ENCODE peak calls at places on chromosomes 1 and 21, in eight cellular contexts. F is GM12891; D is endothelial cell; V is right cardiac atrium; T is stimulated activated CD4-positive, alpha-beta T cell treated with anti-CD3 and anti-CD28 coated beads, Interleukin-2, amount 100 ng/mL, for 48 hours; W is NCI-H82; B is Ammon's horn; Y is RCC 7860. C is an unnamed sample.

GRCh38 chr1:35047188-35047858 is 15.6 kb upstream of the ZMYM6 start:
- DNase-seq in F (no peak), D (no peak), V (no peak), T (no peak), W (no peak), B (no peak), Y (peak; percentile 92), C (peak; percentile 95)

GRCh38 chr21:45054927-45055612 is 19.3 kb upstream of the ADARB1 start:
- DNase-seq in F (no peak), D (no peak), V (no peak), T (no peak), W (no peak), B (no peak), Y (no peak), C (no peak)

GRCh38 chr1:97105531-97105930 is 383.9 kb downstream of the PTBP2 start:
- DNase-seq in F (no peak), D (no peak), V (no peak), T (no peak), W (no peak), B (no peak), Y (no peak), C (no peak)

GRCh38 chr1:32205401-32206370 is at the start of gene IQCC:
- DNase-seq in F (peak; percentile 93), D (peak; percentile 83), V (peak; percentile 88), T (peak; percentile 83), W (peak; percentile 96), B (peak; percentile 93), Y (peak; percentile 70), C (peak; percentile 74)

GRCh38 chr1:166297993-166298392 is 131.2 kb upstream of the FAM78B start:
- DNase-seq in F (no peak), D (no peak), V (no peak), T (no peak), W (no peak), B (no peak), Y (no peak), C (no peak)

GRCh38 chr1:51541313-51542050 is 22.4 kb upstream of the EPS15 start:
- DNase-seq in F (no peak), D (no peak), V (no peak), T (no peak), W (no peak), B (no peak), Y (no peak), C (peak; percentile 64)

GRCh38 chr21:27586986-27587385 is 620.1 kb upstream of the ADAMTS5 start:
- DNase-seq in F (no peak), D (no peak), V (no peak), T (no peak), W (no peak), B (no peak), Y (no peak), C (no peak)

GRCh38 chr1:222284466-222284865 is 263.4 kb downstream of the HHIPL2 start:
- DNase-seq in F (no peak), D (no peak), V (no peak), T (no peak), W (no peak), B (no peak), Y (no peak), C (peak; percentile 12)

GRCh38 chr1:156368889-156369684 is at the start of gene RHBG:
- DNase-seq in F (no peak), D (peak; percentile 52), V (peak; percentile 31), T (no peak), W (no peak), B (no peak), Y (no peak), C (no peak)

GRCh38 chr1:147560756-147561472 is 19.6 kb downstream of the BCL9 start:
- DNase-seq in F (no peak), D (no peak), V (no peak), T (no peak), W (no peak), B (no peak), Y (no peak), C (no peak)

GRCh38 chr1:924619-925323 is 1.0 kb downstream of the SAMD11 start:
- DNase-seq in F (no peak), D (peak; percentile 41), V (peak; percentile 65), T (no peak), W (peak; percentile 74), B (no peak), Y (peak; percentile 47), C (no peak)

GRCh38 chr1:82114887-82115286 is 314.2 kb downstream of the ADGRL2 start:
- DNase-seq in F (no peak), D (no peak), V (no peak), T (no peak), W (no peak), B (no peak), Y (no peak), C (no peak)

GRCh38 chr1:180252638-180253536 is 22.8 kb downstream of the LHX4 start:
- DNase-seq in F (peak; percentile 71), D (peak; percentile 88), V (peak; percentile 69), T (peak; percentile 75), W (peak; percentile 89), B (peak; percentile 59), Y (peak; percentile 31), C (peak; percentile 66)

GRCh38 chr1:227914801-227915563 is 32.8 kb downstream of the WNT9A start:
- DNase-seq in F (no peak), D (no peak), V (no peak), T (no peak), W (no peak), B (no peak), Y (no peak), C (no peak)

GRCh38 chr1:119475866-119476439 is 31.1 kb upstream of the HSD3B1 start:
- DNase-seq in F (peak; percentile 26), D (peak; percentile 69), V (no peak), T (peak; percentile 14), W (peak; percentile 63), B (peak; percentile 62), Y (peak; percentile 8), C (peak; percentile 29)

GRCh38 chr1:3978928-3979325 is 78.9 kb upstream of the C1orf174 start:
- DNase-seq in F (no peak), D (no peak), V (no peak), T (no peak), W (no peak), B (no peak), Y (no peak), C (no peak)

C was measured in fibroblast of mammary gland.